ENCODE peak calls at places on chromosome 14, in seven cellular contexts. O, A, V, C, I, J and U are unnamed samples.
A peak's percentile ranks its signal among the peaks of the same experiment; 100 is the strongest.

GRCh38 chr14:102966681-102967505 is 44.4 kb downstream of the AMN start:
- DNase-seq in O (no peak), A (no peak), V (no peak), C (no peak), I (no peak), J (no peak), U (no peak)

GRCh38 chr14:56490379-56490778 is 89.2 kb upstream of the TMEM260 start:
- DNase-seq in O (no peak), A (no peak), V (no peak), C (no peak), I (no peak), J (no peak), U (peak; percentile 68)

GRCh38 chr14:91142214-91142668 is 28.4 kb downstream of the DGLUCY start:
- DNase-seq in O (no peak), A (no peak), V (no peak), C (no peak), I (no peak), J (no peak), U (no peak)

GRCh38 chr14:104131968-104132732 is 6.2 kb upstream of the KIF26A start:
- DNase-seq in O (no peak), A (no peak), V (no peak), C (peak; percentile 4), I (no peak), J (no peak), U (no peak)

GRCh38 chr14:68792022-68792829 is 641 bp downstream of the ZFP36L1 start:
- DNase-seq in O (no peak), A (no peak), V (no peak), C (peak; percentile 44), I (no peak), J (no peak), U (peak; percentile 39)

GRCh38 chr14:83007641-83008237 is 1474.1 kb upstream of the SEL1L start:
- DNase-seq in O (no peak), A (no peak), V (no peak), C (no peak), I (no peak), J (no peak), U (no peak)

GRCh38 chr14:80955434-80955939 is at the start of gene TSHR:
- DNase-seq in O (no peak), A (no peak), V (no peak), C (peak; percentile 17), I (peak; percentile 48), J (no peak), U (peak; percentile 58)

GRCh38 chr14:68544150-68544892 is 248.5 kb downstream of the ZFP36L1 start:
- DNase-seq in O (no peak), A (no peak), V (peak; percentile 95), C (peak; percentile 86), I (no peak), J (peak; percentile 99), U (no peak)

GRCh38 chr14:90546767-90547166 is 149.9 kb downstream of the CALM1 start:
- DNase-seq in O (no peak), A (no peak), V (no peak), C (no peak), I (peak; percentile 61), J (no peak), U (no peak)

GRCh38 chr14:105193916-105194782 is 13.0 kb upstream of the NUDT14 start:
- DNase-seq in O (no peak), A (no peak), V (no peak), C (no peak), I (no peak), J (no peak), U (no peak)